ENCODE peak calls at places on chromosomes 13 and 19, in five cellular contexts. D, W, C, R and E are unnamed samples.

GRCh38 chr13:104024416-104025170 is 958.4 kb upstream of the SLC10A2 start:
- DNase-seq in W (no peak), D (no peak), C (no peak), R (peak; percentile 49), E (no peak)

GRCh38 chr19:35216026-35216832 is 12.3 kb downstream of the FAM187B start:
- DNase-seq in C (no peak), R (peak; percentile 68), W (peak; percentile 26), D (no peak), E (no peak)

GRCh38 chr19:10769533-10770491 is 51.9 kb downstream of the DNM2 start:
- DNase-seq in W (peak; percentile 50), R (peak; percentile 76), D (peak; percentile 52), C (no peak), E (peak; percentile 89)

GRCh38 chr13:54356849-54357248 is 1328.2 kb downstream of the OLFM4 start:
- DNase-seq in C (no peak), D (no peak), W (no peak), R (no peak), E (no peak)

GRCh38 chr13:100363874-100364273 is 224.7 kb downstream of the GGACT start:
- DNase-seq in R (no peak), W (peak; percentile 77), C (no peak), D (no peak), E (no peak)

GRCh38 chr19:30049226-30049625 is 107.2 kb downstream of the URI1 start:
- DNase-seq in D (no peak), W (no peak), R (no peak), C (no peak), E (no peak)

GRCh38 chr19:58059681-58060080 is 599 bp downstream of the ZNF135 start:
- DNase-seq in D (no peak), W (no peak), R (no peak), C (no peak), E (peak; percentile 22)

GRCh38 chr13:68190826-68191225 is 960.7 kb upstream of the PCDH9 start:
- DNase-seq in R (peak; percentile 78), W (no peak), C (no peak), D (peak; percentile 79), E (no peak)

GRCh38 chr19:5644051-5644450 is 21.2 kb downstream of the SAFB start:
- DNase-seq in C (no peak), D (no peak), W (peak; percentile 48), R (no peak), E (no peak)

GRCh38 chr19:7072541-7072940 is 3.0 kb downstream of the ZNF557 start:
- DNase-seq in C (no peak), W (no peak), D (peak; percentile 6), R (no peak), E (no peak)

GRCh38 chr13:111177081-111177711 is 62.1 kb downstream of the ARHGEF7 start:
- DNase-seq in W (peak; percentile 41), R (no peak), D (peak; percentile 53), C (peak; percentile 88), E (no peak)

GRCh38 chr13:21884299-21884878 is 213.5 kb downstream of the FGF9 start:
- DNase-seq in C (no peak), D (no peak), W (no peak), R (no peak), E (no peak)

GRCh38 chr19:49417090-49417489 is 6.2 kb downstream of the PTH2 start:
- DNase-seq in D (no peak), C (no peak), R (no peak), W (no peak), E (no peak)

GRCh38 chr19:53868091-53868891 is 608 bp downstream of the MYADM start:
- DNase-seq in D (no peak), R (peak; percentile 70), W (peak; percentile 78), C (peak; percentile 80), E (peak; percentile 40)

GRCh38 chr13:101339202-101339601 is 77.1 kb downstream of the NALCN start:
- DNase-seq in W (no peak), R (no peak), C (no peak), D (no peak), E (no peak)

GRCh38 chr19:31283701-31284100 is 65.5 kb downstream of the TSHZ3 start:
- DNase-seq in W (no peak), C (no peak), D (no peak), R (no peak), E (no peak)

GRCh38 chr19:1929051-1929742 is 11.8 kb upstream of the CSNK1G2 start:
- DNase-seq in W (peak; percentile 74), C (peak; percentile 83), R (peak; percentile 78), D (peak; percentile 77), E (peak; percentile 87)

GRCh38 chr13:97255515-97255999 is 33.4 kb downstream of the MBNL2 start:
- DNase-seq in R (peak; percentile 35), W (peak; percentile 22), C (no peak), D (no peak), E (no peak)

GRCh38 chr19:29115181-29115580 is 97.8 kb downstream of the UQCRFS1 start:
- DNase-seq in W (no peak), D (no peak), C (peak; percentile 50), R (no peak), E (no peak)

GRCh38 chr19:6540918-6541689 is 10.3 kb downstream of the TNFSF9 start:
- DNase-seq in C (no peak), W (no peak), R (peak; percentile 31), D (no peak), E (no peak)

GRCh38 chr19:18419195-18419698 is at the start of gene SSBP4:
- DNase-seq in W (peak; percentile 82), C (peak; percentile 85), R (peak; percentile 87), D (peak; percentile 69), E (peak; percentile 75)

GRCh38 chr13:105552078-105552477 is 983.4 kb downstream of the EFNB2 start:
- DNase-seq in C (no peak), W (no peak), D (no peak), R (no peak), E (no peak)

GRCh38 chr13:75072368-75072767 is 409.6 kb downstream of the TBC1D4 start:
- DNase-seq in C (no peak), W (no peak), R (no peak), D (no peak), E (no peak)

GRCh38 chr13:35826626-35827254 is 304.4 kb downstream of the DCLK1 start:
- DNase-seq in R (no peak), D (no peak), W (no peak), C (no peak), E (peak; percentile 41)

GRCh38 chr13:113145496-113145895 is 13.0 kb upstream of the PROZ start:
- DNase-seq in R (no peak), C (no peak), D (peak; percentile 7), W (no peak), E (no peak)

GRCh38 chr13:93180376-93180966 is 46.1 kb upstream of the GPC6 start:
- DNase-seq in W (peak; percentile 22), C (no peak), D (no peak), R (no peak), E (no peak)

GRCh38 chr13:97477824-97478223 is 43.9 kb downstream of the RAP2A start:
- DNase-seq in D (no peak), C (no peak), W (no peak), R (no peak), E (no peak)